ENCODE peak calls at places on chromosome 11, in five cellular contexts. S, N, B, X and M are unnamed samples. For H3K36me3 and H3K4me1, the result is how much of the 10 kb centered on the place peaks cover.

GRCh38 chr11:29844701-29845379 is 172.0 kb downstream of the KCNA4 start:
- DNase-seq in S (no peak), N (no peak), B (no peak), X (no peak), M (no peak)

GRCh38 chr11:76419896-76420295 is 24.9 kb upstream of the EMSY start:
- DNase-seq in S (no peak), N (no peak), B (no peak), X (no peak), M (no peak)

GRCh38 chr11:96337541-96338530 is 5.2 kb downstream of the MAML2 start:
- DNase-seq in S (peak), N (no peak), B (no peak), X (no peak), M (no peak)

GRCh38 chr11:16775604-16776283 is 37.3 kb downstream of the C11orf58 start:
- DNase-seq in S (no peak), N (peak), B (no peak), X (peak), M (no peak)

GRCh38 chr11:45850446-45850845 is 3.2 kb downstream of the CRY2 start:
- DNase-seq in S (no peak), N (no peak), B (no peak), X (no peak), M (no peak)

GRCh38 chr11:88651556-88651955 is 314.0 kb upstream of the CTSC start:
- DNase-seq in S (no peak), N (no peak), B (no peak), X (no peak), M (no peak)

GRCh38 chr11:44964526-44965209 is 14.0 kb upstream of the TP53I11 start:
- DNase-seq in S (peak), N (peak), B (no peak), X (no peak), M (no peak)

GRCh38 chr11:45025716-45026492 is 75.2 kb upstream of the TP53I11 start:
- DNase-seq in S (no peak), N (no peak), B (no peak), X (no peak), M (peak)

GRCh38 chr11:18676803-18677202 is 21.8 kb upstream of the TMEM86A start:
- DNase-seq in S (no peak), N (no peak), B (no peak), X (peak), M (no peak)

GRCh38 chr11:46271875-46272815 is 5.3 kb upstream of the CREB3L1 start:
- DNase-seq in S (no peak), N (no peak), B (no peak), X (no peak), M (no peak)

GRCh38 chr11:27285761-27286160 is 77.3 kb downstream of the CCDC34 start:
- DNase-seq in S (no peak), N (no peak), B (no peak), X (no peak), M (no peak)

GRCh38 chr11:110198031-110198729 is 98.2 kb downstream of the RDX start:
- DNase-seq in S (no peak), N (no peak), B (no peak), X (peak), M (no peak)

GRCh38 chr11:114166897-114167323 is 107.4 kb downstream of the ZBTB16 start:
- DNase-seq in S (no peak), N (no peak), B (no peak), X (peak), M (no peak)

GRCh38 chr11:19777342-19778102 is 64.9 kb downstream of the NAV2 start:
- DNase-seq in S (no peak), N (no peak), B (no peak), X (peak), M (no peak)

GRCh38 chr11:73201888-73202810 is 15.9 kb upstream of the P2RY2 start:
- DNase-seq in S (peak), N (no peak), B (no peak), X (no peak), M (no peak)

GRCh38 chr11:103729653-103730052 is 306.8 kb upstream of the DDI1 start:
- DNase-seq in S (no peak), N (no peak), B (no peak), X (no peak), M (no peak)

GRCh38 chr11:115078461-115079438 is 400.4 kb downstream of the NXPE2 start:
- DNase-seq in S (no peak), N (no peak), B (no peak), X (no peak), M (no peak)

GRCh38 chr11:86699036-86699791 is 26.8 kb upstream of the ME3 start:
- DNase-seq in S (no peak), N (no peak), B (no peak), X (no peak), M (no peak)

GRCh38 chr11:24872912-24873311 is 376.1 kb downstream of the LUZP2 start:
- DNase-seq in S (no peak), N (no peak), B (no peak), X (no peak), M (no peak)

GRCh38 chr11:110023711-110024110 is 69.5 kb upstream of the ZC3H12C start:
- DNase-seq in S (no peak), N (no peak), B (no peak), X (no peak), M (no peak)

DNA sequence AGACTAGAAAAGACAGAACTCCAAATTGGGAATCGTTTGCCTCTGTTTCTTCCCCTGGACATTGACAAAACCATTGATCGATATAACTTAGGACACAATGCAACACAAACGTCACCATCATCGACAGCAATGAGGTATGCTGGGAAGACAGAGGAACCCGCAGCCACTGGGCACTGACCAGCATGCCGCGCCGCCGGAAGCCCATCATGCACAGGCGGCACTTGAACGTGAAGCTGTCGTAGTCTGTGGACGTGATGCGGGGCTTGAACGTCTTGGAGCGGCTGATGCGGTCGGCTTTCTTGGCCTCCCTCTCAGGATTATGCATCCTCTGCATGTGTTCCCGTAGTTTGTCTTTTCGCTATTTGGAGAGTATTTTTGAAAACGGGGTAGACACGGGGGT is 23.0 kb upstream of the NFRKB start:
- DNase-seq in S (no peak), N (no peak), B (no peak), X (no peak), M (no peak)
- H3K36me3 ChIP-seq in S (under half), N (under half), B (under half), X (under half), M (under half)

GRCh38 chr11:64861227-64861970 is 16.9 kb upstream of the CDC42BPG start:
- DNase-seq in S (no peak), N (no peak), B (no peak), X (no peak), M (no peak)

GRCh38 chr11:64864473-64865285 is 13.7 kb downstream of the EHD1 start:
- DNase-seq in S (peak), N (no peak), B (no peak), X (peak), M (peak)

GRCh38 chr11:64863381-64864060 is 14.9 kb downstream of the EHD1 start:
- DNase-seq in S (no peak), N (no peak), B (no peak), X (no peak), M (peak)

GRCh38 chr11:64864135-64864472 is 14.3 kb downstream of the EHD1 start:
- DNase-seq in S (no peak), N (no peak), B (no peak), X (no peak), M (no peak)

DNA sequence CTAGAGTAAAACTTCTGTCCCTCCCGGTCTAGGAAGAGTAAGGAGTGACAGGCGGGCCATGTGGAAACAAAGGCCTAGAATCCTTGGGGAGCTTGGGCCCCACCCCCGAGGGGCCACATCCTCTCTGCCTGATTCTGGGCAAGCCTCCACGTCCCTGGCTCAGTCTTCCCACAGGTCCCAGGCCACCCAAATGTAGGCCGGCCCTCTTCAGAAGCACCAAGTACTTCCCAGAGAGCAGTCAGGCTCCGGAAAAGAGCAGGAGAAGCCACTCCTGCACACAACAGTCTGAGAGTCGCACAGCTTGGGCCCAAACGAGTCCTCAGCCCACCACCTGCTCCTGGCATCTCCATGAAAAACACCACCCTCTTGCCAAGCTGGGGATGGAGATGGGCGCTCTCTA is 15.5 kb downstream of the EHD1 start:
- DNase-seq in S (peak), N (no peak), B (no peak), X (no peak), M (no peak)
- H3K4me1 ChIP-seq in S (half or more), N (half or more), B (under half), X (under half), M (under half)

GRCh38 chr11:113001709-113002108 is 40.5 kb downstream of the NCAM1 start:
- DNase-seq in S (no peak), N (no peak), B (no peak), X (no peak), M (no peak)

GRCh38 chr11:113006916-113007445 is 45.8 kb downstream of the NCAM1 start:
- DNase-seq in S (no peak), N (no peak), B (peak), X (no peak), M (no peak)
- H3K27ac ChIP-seq in S (no peak), N (no peak), B (no peak), X (no peak), M (no peak)

DNA sequence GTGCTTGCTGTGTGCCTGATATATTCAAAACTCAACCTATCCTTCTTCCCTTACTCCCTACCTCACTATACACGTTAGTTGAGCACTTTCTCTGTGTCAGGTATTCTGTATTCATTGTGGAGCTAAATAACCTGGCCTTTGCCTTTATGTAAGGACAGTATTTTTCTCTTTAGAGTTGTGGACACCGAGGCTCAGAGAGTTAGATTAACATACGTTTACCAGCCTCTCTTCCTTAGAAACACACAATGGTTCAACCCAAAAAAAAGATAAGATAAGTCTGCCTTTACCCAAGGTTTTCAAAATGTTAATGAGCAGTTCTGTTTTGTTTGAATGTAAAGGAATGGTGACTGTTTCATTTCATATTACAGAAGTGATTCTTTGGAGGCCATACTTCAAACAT is 45.0 kb downstream of the CBL start:
- DNase-seq in S (no peak), N (no peak), B (no peak), X (no peak), M (no peak)
- H3K36me3 ChIP-seq in S (under half), N (under half), B (under half), X (under half), M (under half)

GRCh38 chr11:68828957-68829356 is 12.8 kb downstream of the CPT1A start:
- DNase-seq in S (no peak), N (no peak), B (no peak), X (no peak), M (no peak)
- H3K4me1 ChIP-seq in S (half or more), N (half or more), B (under half), X (under half), M (under half)

GRCh38 chr11:111762526-111762925 is 3.7 kb downstream of the PPP2R1B start:
- DNase-seq in S (no peak), N (no peak), B (no peak), X (no peak), M (no peak)

GRCh38 chr11:111761056-111761455 is 5.1 kb downstream of the PPP2R1B start:
- DNase-seq in S (no peak), N (no peak), B (no peak), X (no peak), M (no peak)

GRCh38 chr11:111764621-111765020 is 1.6 kb downstream of the PPP2R1B start:
- DNase-seq in S (no peak), N (no peak), B (no peak), X (peak), M (no peak)

GRCh38 chr11:111765320-111765983 is 737 bp downstream of the PPP2R1B start:
- DNase-seq in S (no peak), N (no peak), B (no peak), X (peak), M (no peak)

GRCh38 chr11:111762981-111763643 is 3.1 kb downstream of the PPP2R1B start:
- DNase-seq in S (no peak), N (no peak), B (peak), X (no peak), M (no peak)
- H3K27ac ChIP-seq in S (no peak), N (no peak), B (no peak), X (no peak), M (no peak)

GRCh38 chr11:74319139-74319538 is 7.7 kb upstream of the P4HA3 start:
- DNase-seq in S (no peak), N (no peak), B (no peak), X (peak), M (no peak)
- H3K36me3 ChIP-seq in S (under half), N (under half), B (under half), X (under half), M (under half)

DNA sequence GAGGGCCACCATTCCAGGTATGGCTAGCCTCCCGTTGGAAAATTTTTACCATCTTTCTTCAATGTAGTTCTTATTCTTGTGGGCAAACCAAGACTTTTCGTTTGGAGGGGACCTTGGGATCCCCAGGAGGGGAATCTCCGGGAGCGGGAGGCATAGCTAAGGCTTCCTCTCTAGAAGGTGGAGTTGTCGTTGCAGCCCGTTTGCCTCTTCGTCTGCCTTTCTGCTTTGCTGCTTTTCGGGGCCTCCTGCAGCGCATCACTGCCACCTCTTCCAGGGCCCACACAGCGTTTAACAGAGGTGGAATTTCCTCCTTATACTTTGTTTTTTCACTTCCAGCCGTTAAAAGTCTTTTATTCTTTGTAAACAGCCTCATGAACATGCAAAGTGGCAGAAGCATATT is 3.5 kb upstream of the IFITM3 start:
- DNase-seq in S (no peak), N (no peak), B (no peak), X (no peak), M (peak)
- H3K4me1 ChIP-seq in S (under half), N (under half), B (under half), X (under half), M (under half)